ENCODE peak calls at places on chromosome X, in eight cellular contexts. One of them, this sample, is unnamed.

GRCh38 chrX:53184836-53185235 is 40.2 kb downstream of the KDM5C start:
- DNase-seq in IMR-90: peak
- DNase-seq in NAMALWA: no peak
- DNase-seq in coronary artery: no peak
- DNase-seq in stimulated activated naive CD8-positive, alpha-beta T cell treated with anti-CD3 and anti-CD28 coated beads, Interleukin-15, Interleukin-2, amounts not matched to agents 100 U/mL and 50 U/mL, for 24 hours: no peak
- DNase-seq in HAP-1: no peak
- DNase-seq in chondrocyte: no peak
- DNase-seq in stimulated activated CD4-positive, alpha-beta T cell treated with anti-CD3 and anti-CD28 coated beads, Interleukin-1b, Interleukin-23, amount 100 ng/mL, for 1 hour: no peak
- DNase-seq in this sample: peak

GRCh38 chrX:118560380-118560932 is 64.8 kb downstream of the DOCK11 start:
- DNase-seq in IMR-90: no peak
- DNase-seq in NAMALWA: no peak
- DNase-seq in coronary artery: no peak
- DNase-seq in stimulated activated naive CD8-positive, alpha-beta T cell treated with anti-CD3 and anti-CD28 coated beads, Interleukin-15, Interleukin-2, amounts not matched to agents 100 U/mL and 50 U/mL, for 24 hours: no peak
- DNase-seq in HAP-1: no peak
- DNase-seq in chondrocyte: no peak
- DNase-seq in stimulated activated CD4-positive, alpha-beta T cell treated with anti-CD3 and anti-CD28 coated beads, Interleukin-1b, Interleukin-23, amount 100 ng/mL, for 1 hour: no peak
- DNase-seq in this sample: no peak

GRCh38 chrX:133559909-133560308 is 144.6 kb upstream of the GPC4 start:
- DNase-seq in IMR-90: no peak
- DNase-seq in NAMALWA: no peak
- DNase-seq in coronary artery: no peak
- DNase-seq in stimulated activated naive CD8-positive, alpha-beta T cell treated with anti-CD3 and anti-CD28 coated beads, Interleukin-15, Interleukin-2, amounts not matched to agents 100 U/mL and 50 U/mL, for 24 hours: no peak
- DNase-seq in HAP-1: no peak
- DNase-seq in chondrocyte: no peak
- DNase-seq in stimulated activated CD4-positive, alpha-beta T cell treated with anti-CD3 and anti-CD28 coated beads, Interleukin-1b, Interleukin-23, amount 100 ng/mL, for 1 hour: no peak
- DNase-seq in this sample: no peak

GRCh38 chrX:9327747-9328145 is 137.1 kb upstream of the TBL1X start:
- DNase-seq in IMR-90: peak
- DNase-seq in NAMALWA: no peak
- DNase-seq in coronary artery: no peak
- DNase-seq in stimulated activated naive CD8-positive, alpha-beta T cell treated with anti-CD3 and anti-CD28 coated beads, Interleukin-15, Interleukin-2, amounts not matched to agents 100 U/mL and 50 U/mL, for 24 hours: no peak
- DNase-seq in HAP-1: no peak
- DNase-seq in chondrocyte: no peak
- DNase-seq in stimulated activated CD4-positive, alpha-beta T cell treated with anti-CD3 and anti-CD28 coated beads, Interleukin-1b, Interleukin-23, amount 100 ng/mL, for 1 hour: no peak
- DNase-seq in this sample: peak

GRCh38 chrX:82648062-82648461 is 860.0 kb upstream of the POU3F4 start:
- DNase-seq in IMR-90: no peak
- DNase-seq in NAMALWA: no peak
- DNase-seq in coronary artery: no peak
- DNase-seq in stimulated activated naive CD8-positive, alpha-beta T cell treated with anti-CD3 and anti-CD28 coated beads, Interleukin-15, Interleukin-2, amounts not matched to agents 100 U/mL and 50 U/mL, for 24 hours: no peak
- DNase-seq in HAP-1: peak
- DNase-seq in chondrocyte: no peak
- DNase-seq in stimulated activated CD4-positive, alpha-beta T cell treated with anti-CD3 and anti-CD28 coated beads, Interleukin-1b, Interleukin-23, amount 100 ng/mL, for 1 hour: no peak
- DNase-seq in this sample: peak

GRCh38 chrX:86066998-86067397 is 19.6 kb upstream of the CHM start:
- DNase-seq in IMR-90: no peak
- DNase-seq in NAMALWA: peak
- DNase-seq in coronary artery: no peak
- DNase-seq in stimulated activated naive CD8-positive, alpha-beta T cell treated with anti-CD3 and anti-CD28 coated beads, Interleukin-15, Interleukin-2, amounts not matched to agents 100 U/mL and 50 U/mL, for 24 hours: no peak
- DNase-seq in HAP-1: peak
- DNase-seq in chondrocyte: no peak
- DNase-seq in stimulated activated CD4-positive, alpha-beta T cell treated with anti-CD3 and anti-CD28 coated beads, Interleukin-1b, Interleukin-23, amount 100 ng/mL, for 1 hour: no peak
- DNase-seq in this sample: peak

GRCh38 chrX:1883772-1884171 is 268.9 kb downstream of the ASMT start:
- DNase-seq in IMR-90: no peak
- DNase-seq in NAMALWA: no peak
- DNase-seq in coronary artery: no peak
- DNase-seq in stimulated activated naive CD8-positive, alpha-beta T cell treated with anti-CD3 and anti-CD28 coated beads, Interleukin-15, Interleukin-2, amounts not matched to agents 100 U/mL and 50 U/mL, for 24 hours: no peak
- DNase-seq in HAP-1: no peak
- DNase-seq in chondrocyte: no peak
- DNase-seq in stimulated activated CD4-positive, alpha-beta T cell treated with anti-CD3 and anti-CD28 coated beads, Interleukin-1b, Interleukin-23, amount 100 ng/mL, for 1 hour: no peak
- DNase-seq in this sample: no peak

GRCh38 chrX:48584698-48585097 is 10.4 kb downstream of the RBM3 start:
- DNase-seq in IMR-90: no peak
- DNase-seq in NAMALWA: no peak
- DNase-seq in coronary artery: no peak
- DNase-seq in stimulated activated naive CD8-positive, alpha-beta T cell treated with anti-CD3 and anti-CD28 coated beads, Interleukin-15, Interleukin-2, amounts not matched to agents 100 U/mL and 50 U/mL, for 24 hours: no peak
- DNase-seq in HAP-1: no peak
- DNase-seq in chondrocyte: no peak
- DNase-seq in stimulated activated CD4-positive, alpha-beta T cell treated with anti-CD3 and anti-CD28 coated beads, Interleukin-1b, Interleukin-23, amount 100 ng/mL, for 1 hour: no peak
- DNase-seq in this sample: no peak

This sample was measured in astrocyte of the hippocampus.